ENCODE peak calls at places on chromosomes 11 and 22, in seven cellular contexts. Y is GF-D8; C is cardiac fibroblast; I is GDM1; U is activated CD4-positive, alpha-beta T cell treated with anti-CD3 and anti-CD28 coated beads, Interleukin-2, amount 10 ng/mL, durations not matched to agents 7 days and 5 days; H is epithelial cell of esophagus; Q is cardiac muscle cell. Z is an unnamed sample.

GRCh38 chr11:65802841-65803240 is 16.0 kb downstream of the OVOL1 start:
- DNase-seq in Q (no peak), H (no peak), U (no peak), I (no peak), C (no peak), Y (no peak), Z (no peak)

GRCh38 chr22:35205956-35206355 is 51.3 kb upstream of the HMGXB4 start:
- DNase-seq in H (peak), I (no peak), U (no peak), C (peak), Y (no peak), Q (peak), Z (peak)

GRCh38 chr11:102950622-102951081 is 4.9 kb downstream of the MMP13 start:
- DNase-seq in Q (peak), I (no peak), Y (no peak), H (peak), U (no peak), C (peak), Z (peak)

GRCh38 chr11:26578998-26579635 is 7.1 kb upstream of the MUC15 start:
- DNase-seq in U (no peak), Q (no peak), C (peak), I (no peak), H (peak), Y (no peak), Z (peak)

GRCh38 chr11:73412308-73412707 is 36.1 kb downstream of the RELT start:
- DNase-seq in Q (no peak), Y (no peak), U (no peak), C (no peak), I (no peak), H (peak), Z (no peak)

GRCh38 chr11:68256331-68256741 is 15.4 kb downstream of the C11orf24 start:
- DNase-seq in I (no peak), U (no peak), C (peak), Y (no peak), H (no peak), Q (peak), Z (no peak)

GRCh38 chr11:60158666-60159065 is 24.2 kb downstream of the MS4A6A start:
- DNase-seq in I (no peak), H (peak), C (no peak), Y (no peak), U (no peak), Q (no peak), Z (peak)

GRCh38 chr11:57378166-57378565 is 2.8 kb downstream of the PRG3 start:
- DNase-seq in I (no peak), C (no peak), Q (no peak), Y (no peak), H (no peak), U (no peak), Z (no peak)

GRCh38 chr22:36064358-36064757 is 35.7 kb upstream of the RBFOX2 start:
- DNase-seq in H (no peak), Q (no peak), C (no peak), U (no peak), Y (no peak), I (no peak), Z (no peak)

GRCh38 chr22:44933829-44934735 is 75.7 kb downstream of the PHF21B start:
- DNase-seq in U (no peak), C (no peak), I (no peak), H (no peak), Q (no peak), Y (no peak), Z (no peak)

GRCh38 chr22:27212617-27213177 is 555.3 kb downstream of the MIAT start:
- DNase-seq in I (no peak), Q (peak), C (peak), Y (no peak), H (peak), U (no peak), Z (no peak)

GRCh38 chr22:48951836-48952235 is 875.8 kb downstream of the BRD1 start:
- DNase-seq in Q (no peak), U (no peak), H (no peak), I (no peak), C (no peak), Y (no peak), Z (no peak)

GRCh38 chr22:27495325-27495724 is 306.2 kb downstream of the MN1 start:
- DNase-seq in Y (no peak), C (no peak), Q (no peak), U (no peak), I (no peak), H (no peak), Z (no peak)

GRCh38 chr11:6635082-6635932 is 16.1 kb upstream of the TPP1 start:
- DNase-seq in C (peak), Q (peak), U (no peak), Y (peak), H (no peak), I (peak), Z (no peak)

GRCh38 chr22:45976351-45977002 is 485 bp downstream of the WNT7B start:
- DNase-seq in Q (no peak), C (no peak), Y (no peak), H (peak), U (no peak), I (no peak), Z (peak)

GRCh38 chr22:19747574-19747973 is 13.0 kb upstream of the TBX1 start:
- DNase-seq in U (no peak), C (no peak), I (no peak), H (no peak), Q (no peak), Y (no peak), Z (no peak)

GRCh38 chr11:125904678-125905077 is 370 bp downstream of the DDX25 start:
- DNase-seq in Y (no peak), I (no peak), H (no peak), Q (no peak), U (no peak), C (no peak), Z (no peak)

GRCh38 chr11:95241673-95242072 is 10.7 kb upstream of the SESN3 start:
- DNase-seq in H (no peak), Q (peak), Y (no peak), U (no peak), I (no peak), C (peak), Z (no peak)

GRCh38 chr11:31995031-31995430 is 95.8 kb upstream of the RCN1 start:
- DNase-seq in C (no peak), U (no peak), Q (no peak), I (no peak), Y (no peak), H (no peak), Z (peak)

GRCh38 chr11:118247041-118247440 is 5.1 kb downstream of the MPZL3 start:
- DNase-seq in I (no peak), H (peak), C (no peak), Y (no peak), Q (no peak), U (no peak), Z (no peak)

GRCh38 chr11:124644426-124645280 is 22.0 kb downstream of the TBRG1 start:
- DNase-seq in H (peak), C (peak), I (peak), Q (peak), Y (peak), U (peak), Z (peak)

GRCh38 chr11:35324981-35325380 is 94.4 kb downstream of the SLC1A2 start:
- DNase-seq in I (no peak), Q (no peak), U (no peak), H (peak), C (no peak), Y (no peak), Z (peak)

GRCh38 chr11:105368711-105369110 is 229.1 kb upstream of the CARD18 start:
- DNase-seq in H (peak), C (peak), Q (peak), I (no peak), U (no peak), Y (no peak), Z (no peak)

GRCh38 chr22:46462726-46463371 is 74.6 kb downstream of the CELSR1 start:
- DNase-seq in I (no peak), Y (no peak), H (peak), C (no peak), Q (peak), U (no peak), Z (peak)

GRCh38 chr11:14713518-14714244 is 70.1 kb downstream of the PDE3B start:
- DNase-seq in Y (no peak), U (peak), C (no peak), H (no peak), I (peak), Q (no peak), Z (no peak)

GRCh38 chr22:19641254-19641982 is 72.9 kb upstream of the SEPTIN5 start:
- DNase-seq in Y (no peak), H (peak), C (no peak), Q (peak), U (no peak), I (no peak), Z (peak)

GRCh38 chr11:109960831-109961230 is 132.4 kb upstream of the ZC3H12C start:
- DNase-seq in C (peak), H (peak), I (no peak), Y (no peak), U (no peak), Q (peak), Z (peak)

GRCh38 chr11:118885319-118885718 is 1.6 kb downstream of the CXCR5 start:
- DNase-seq in Y (no peak), H (no peak), U (no peak), I (no peak), C (no peak), Q (no peak), Z (no peak)

GRCh38 chr11:78652866-78653265 is 78.2 kb upstream of the NARS2 start:
- DNase-seq in I (no peak), Q (no peak), C (no peak), U (no peak), Y (no peak), H (no peak), Z (no peak)

GRCh38 chr22:22478450-22478849 is 30.1 kb downstream of the ZNF280B start:
- DNase-seq in I (no peak), Q (no peak), Y (no peak), U (no peak), C (peak), H (no peak), Z (no peak)

GRCh38 chr11:74634537-74634936 is 42.2 kb downstream of the POLD3 start:
- DNase-seq in I (no peak), H (peak), C (peak), Y (no peak), U (no peak), Q (peak), Z (peak)

GRCh38 chr11:90113541-90113940 is 20.9 kb upstream of the NAALAD2 start:
- DNase-seq in Y (no peak), C (peak), H (peak), U (no peak), Q (peak), I (no peak), Z (no peak)

GRCh38 chr11:119448380-119448779 is 25.4 kb upstream of the THY1 start:
- DNase-seq in I (no peak), Y (no peak), U (no peak), Q (no peak), C (no peak), H (no peak), Z (no peak)